ENCODE peak calls at places on chromosome 7, in four cellular contexts. A is ELR; H is activated T-cell treated with anti-CD3 and anti-CD28 coated beads, Interleukin-2, amount 50 U/mL, for 72 hours; M is tibial artery. F is an unnamed sample.

GRCh38 chr7:95865716-95866371 is 93.5 kb downstream of the DYNC1I1 start:
- DNase-seq in H (no peak), A (peak), M (no peak), F (peak)

GRCh38 chr7:129777993-129778769 is 166.7 kb downstream of the NRF1 start:
- DNase-seq in H (no peak), A (no peak), M (no peak), F (no peak)

GRCh38 chr7:95476072-95476845 is 9.5 kb upstream of the ASB4 start:
- DNase-seq in H (no peak), M (no peak), A (no peak), F (peak)

GRCh38 chr7:4849390-4849789 is 12.4 kb downstream of the PAPOLB start:
- DNase-seq in A (peak), M (no peak), H (peak), F (peak)

GRCh38 chr7:156003220-156004162 is 191.2 kb upstream of the SHH start:
- DNase-seq in M (no peak), A (no peak), H (no peak), F (no peak)

GRCh38 chr7:82593780-82594179 is 150.2 kb upstream of the CACNA2D1 start:
- DNase-seq in H (no peak), M (no peak), A (peak), F (no peak)

GRCh38 chr7:3300221-3300650 is 816 bp upstream of the SDK1 start:
- DNase-seq in H (no peak), M (no peak), A (no peak), F (no peak)

GRCh38 chr7:138773817-138774216 is 24.0 kb upstream of the TMEM213 start:
- DNase-seq in M (no peak), H (no peak), A (no peak), F (no peak)

GRCh38 chr7:92058040-92058439 is 76.2 kb downstream of the CYP51A1 start:
- DNase-seq in H (no peak), A (no peak), M (no peak), F (no peak)

GRCh38 chr7:131034166-131034881 is 293.4 kb upstream of the MKLN1 start:
- DNase-seq in A (no peak), M (no peak), H (no peak), F (no peak)

GRCh38 chr7:113371376-113372043 is 253.2 kb upstream of the SMIM30 start:
- DNase-seq in H (no peak), A (no peak), M (no peak), F (no peak)

GRCh38 chr7:111312966-111313365 is 222.0 kb downstream of the LRRN3 start:
- DNase-seq in M (no peak), H (no peak), A (peak), F (peak)

GRCh38 chr7:101507791-101508252 is 121.3 kb downstream of the MYL10 start:
- DNase-seq in A (peak), M (no peak), H (peak), F (peak)

GRCh38 chr7:39757604-39758003 is 134.2 kb downstream of the RALA start:
- DNase-seq in H (no peak), A (no peak), M (no peak), F (no peak)

GRCh38 chr7:46157414-46157813 is 236.3 kb upstream of the IGFBP3 start:
- DNase-seq in M (no peak), A (no peak), H (no peak), F (no peak)

GRCh38 chr7:50667789-50668226 is 102.6 kb upstream of the DDC start:
- DNase-seq in A (no peak), H (no peak), M (peak), F (no peak)

GRCh38 chr7:81470084-81470723 is 299.6 kb downstream of the HGF start:
- DNase-seq in A (peak), H (peak), M (peak), F (peak)

GRCh38 chr7:130689683-130690082 is 3.3 kb upstream of the TSGA13 start:
- DNase-seq in A (no peak), H (no peak), M (no peak), F (no peak)

GRCh38 chr7:152402384-152403250 is 33.2 kb downstream of the KMT2C start:
- DNase-seq in A (peak), M (no peak), H (no peak), F (no peak)

GRCh38 chr7:128148676-128149075 is 92.4 kb upstream of the LEP start:
- DNase-seq in A (no peak), M (no peak), H (no peak), F (peak)

GRCh38 chr7:122337011-122337410 is 32.5 kb upstream of the FEZF1 start:
- DNase-seq in A (no peak), M (no peak), H (no peak), F (no peak)

GRCh38 chr7:142954680-142955268 is 7.4 kb downstream of the KEL start:
- DNase-seq in M (no peak), H (no peak), A (no peak), F (no peak)

GRCh38 chr7:145269418-145270161 is 433.7 kb upstream of the TPK1 start:
- DNase-seq in A (no peak), H (no peak), M (no peak), F (peak)

GRCh38 chr7:144842377-144842851 is 6.6 kb upstream of the TPK1 start:
- DNase-seq in H (peak), A (peak), M (peak), F (peak)

GRCh38 chr7:102413611-102414010 is 17.4 kb downstream of the PRKRIP1 start:
- DNase-seq in H (no peak), M (no peak), A (no peak), F (no peak)